ENCODE peak calls at places on chromosomes 16 and 17, in five cellular contexts. One of them, this sample, is unnamed.

GRCh38 chr16:49859139-49859947 is 3.4 kb upstream of the ZNF423 start:
- DNase-seq in GM20000: no peak
- DNase-seq in AG09319: no peak
- DNase-seq in ureter: peak
- DNase-seq in stimulated activated CD8-positive, alpha-beta memory T cell treated with anti-CD3 and anti-CD28 coated beads, Interleukin-7, amount 100 ng/mL, for 1 hour: no peak
- DNase-seq in this sample: no peak

GRCh38 chr17:9218911-9219310 is 197.6 kb downstream of the NTN1 start:
- DNase-seq in GM20000: no peak
- DNase-seq in AG09319: no peak
- DNase-seq in ureter: no peak
- DNase-seq in stimulated activated CD8-positive, alpha-beta memory T cell treated with anti-CD3 and anti-CD28 coated beads, Interleukin-7, amount 100 ng/mL, for 1 hour: no peak
- DNase-seq in this sample: no peak

GRCh38 chr17:71237903-71238538 is 882.8 kb upstream of the SOX9 start:
- DNase-seq in GM20000: no peak
- DNase-seq in AG09319: peak
- DNase-seq in ureter: no peak
- DNase-seq in stimulated activated CD8-positive, alpha-beta memory T cell treated with anti-CD3 and anti-CD28 coated beads, Interleukin-7, amount 100 ng/mL, for 1 hour: no peak
- DNase-seq in this sample: no peak

GRCh38 chr17:77354721-77355455 is 214.1 kb downstream of the SEC14L1 start:
- DNase-seq in GM20000: peak
- DNase-seq in AG09319: peak
- DNase-seq in ureter: peak
- DNase-seq in stimulated activated CD8-positive, alpha-beta memory T cell treated with anti-CD3 and anti-CD28 coated beads, Interleukin-7, amount 100 ng/mL, for 1 hour: no peak
- DNase-seq in this sample: no peak

GRCh38 chr16:17432902-17433576 is 37.7 kb downstream of the XYLT1 start:
- DNase-seq in GM20000: no peak
- DNase-seq in AG09319: peak
- DNase-seq in ureter: no peak
- DNase-seq in stimulated activated CD8-positive, alpha-beta memory T cell treated with anti-CD3 and anti-CD28 coated beads, Interleukin-7, amount 100 ng/mL, for 1 hour: no peak
- DNase-seq in this sample: no peak

GRCh38 chr17:78664476-78665384 is 87.5 kb upstream of the DNAH17 start:
- DNase-seq in GM20000: no peak
- DNase-seq in AG09319: no peak
- DNase-seq in ureter: no peak
- DNase-seq in stimulated activated CD8-positive, alpha-beta memory T cell treated with anti-CD3 and anti-CD28 coated beads, Interleukin-7, amount 100 ng/mL, for 1 hour: no peak
- DNase-seq in this sample: no peak

GRCh38 chr16:23377071-23377931 is 75.2 kb downstream of the SCNN1B start:
- DNase-seq in GM20000: no peak
- DNase-seq in AG09319: no peak
- DNase-seq in ureter: no peak
- DNase-seq in stimulated activated CD8-positive, alpha-beta memory T cell treated with anti-CD3 and anti-CD28 coated beads, Interleukin-7, amount 100 ng/mL, for 1 hour: no peak
- DNase-seq in this sample: no peak

GRCh38 chr17:36524428-36524876 is 10.2 kb downstream of the MYO19 start:
- DNase-seq in GM20000: no peak
- DNase-seq in AG09319: no peak
- DNase-seq in ureter: no peak
- DNase-seq in stimulated activated CD8-positive, alpha-beta memory T cell treated with anti-CD3 and anti-CD28 coated beads, Interleukin-7, amount 100 ng/mL, for 1 hour: no peak
- DNase-seq in this sample: no peak

GRCh38 chr16:19137201-19137601 is 23.4 kb downstream of the ITPRIPL2 start:
- DNase-seq in GM20000: no peak
- DNase-seq in AG09319: no peak
- DNase-seq in ureter: no peak
- DNase-seq in stimulated activated CD8-positive, alpha-beta memory T cell treated with anti-CD3 and anti-CD28 coated beads, Interleukin-7, amount 100 ng/mL, for 1 hour: no peak
- DNase-seq in this sample: peak

This sample was measured in prostate gland.